ENCODE peak calls at places on chromosomes 7 and 10, in six cellular contexts. K is glutamatergic neuron; J is nephron progenitor cell; G is NCI-H1417; O is A172; Z is stimulated activated CD8-positive, alpha-beta memory T cell treated with anti-CD3 and anti-CD28 coated beads, Interleukin-4, amount 100 ng/mL, for 1 hour. N is an unnamed sample.

GRCh38 chr10:130137077-130137448 is 872 bp downstream of the GLRX3 start:
- DNase-seq in K (no peak), J (no peak), G (peak; percentile 39), O (peak; percentile 0), Z (no peak), N (no peak)

GRCh38 chr10:129465796-129466702 is 992 bp upstream of the MGMT start:
- DNase-seq in K (no peak), J (no peak), G (peak; percentile 44), O (no peak), Z (no peak), N (no peak)

GRCh38 chr7:15692621-15693020 is 6.1 kb upstream of the MEOX2 start:
- DNase-seq in K (no peak), J (no peak), G (no peak), O (no peak), Z (no peak), N (no peak)

GRCh38 chr10:74825033-74825370 is 1.4 kb upstream of the KAT6B start:
- DNase-seq in K (peak; percentile 57), J (no peak), G (peak; percentile 66), O (no peak), Z (peak; percentile 22), N (no peak)

GRCh38 chr10:11210211-11210922 is 192.7 kb downstream of the CELF2 start:
- DNase-seq in K (no peak), J (no peak), G (no peak), O (no peak), Z (no peak), N (no peak)

GRCh38 chr10:120942806-120943413 is 91.7 kb downstream of the WDR11 start:
- DNase-seq in K (peak; percentile 92), J (peak; percentile 92), G (peak; percentile 64), O (peak; percentile 2), Z (peak; percentile 54), N (no peak)

GRCh38 chr7:55185941-55186609 is 167.3 kb downstream of the EGFR start:
- DNase-seq in K (no peak), J (no peak), G (no peak), O (peak; percentile 100), Z (no peak), N (no peak)

GRCh38 chr7:904847-905246 is 28.5 kb downstream of the GET4 start:
- DNase-seq in K (no peak), J (no peak), G (no peak), O (peak; percentile 80), Z (no peak), N (no peak)

GRCh38 chr10:110036640-110037039 is 28.9 kb downstream of the ADD3 start:
- DNase-seq in K (no peak), J (no peak), G (no peak), O (no peak), Z (no peak), N (no peak)

GRCh38 chr10:51640120-51640819 is 59.1 kb downstream of the CSTF2T start:
- DNase-seq in K (no peak), J (no peak), G (no peak), O (no peak), Z (no peak), N (no peak)

GRCh38 chr10:97475936-97476594 is 22.2 kb downstream of the MMS19 start:
- DNase-seq in K (no peak), J (no peak), G (no peak), O (no peak), Z (no peak), N (no peak)

GRCh38 chr10:13613519-13613918 is 26.8 kb downstream of the PRPF18 start:
- DNase-seq in K (no peak), J (no peak), G (peak; percentile 16), O (peak; percentile 62), Z (no peak), N (no peak)

GRCh38 chr10:72259491-72260214 is 14.1 kb upstream of the DDIT4 start:
- DNase-seq in K (peak; percentile 27), J (no peak), G (peak; percentile 61), O (no peak), Z (no peak), N (no peak)

GRCh38 chr10:84244651-84245270 is at the start of gene RGR:
- DNase-seq in K (no peak), J (no peak), G (no peak), O (no peak), Z (no peak), N (no peak)

GRCh38 chr7:142961595-142961972 is 579 bp downstream of the KEL start:
- DNase-seq in K (no peak), J (no peak), G (no peak), O (no peak), Z (no peak), N (no peak)

GRCh38 chr7:2517678-2518077 is 1.9 kb upstream of the LFNG start:
- DNase-seq in K (no peak), J (no peak), G (no peak), O (peak; percentile 30), Z (no peak), N (no peak)

GRCh38 chr10:116849271-116850057 is at the start of gene ENO4:
- DNase-seq in K (peak; percentile 92), J (peak; percentile 90), G (peak; percentile 96), O (peak; percentile 72), Z (no peak), N (no peak)

GRCh38 chr7:7099584-7100014 is 82.7 kb upstream of the C1GALT1 start:
- DNase-seq in K (peak; percentile 79), J (peak; percentile 54), G (peak; percentile 60), O (peak; percentile 100), Z (no peak), N (no peak)

GRCh38 chr7:95511716-95512260 is 26.0 kb downstream of the ASB4 start:
- DNase-seq in K (peak; percentile 69), J (peak; percentile 67), G (peak; percentile 77), O (peak; percentile 75), Z (peak; percentile 29), N (no peak)

GRCh38 chr7:2824678-2825461 is 19.2 kb downstream of the GNA12 start:
- DNase-seq in K (no peak), J (no peak), G (peak; percentile 89), O (peak; percentile 56), Z (no peak), N (no peak)

GRCh38 chr10:90136731-90137316 is 435.4 kb downstream of the KIF20B start:
- DNase-seq in K (no peak), J (peak; percentile 16), G (no peak), O (peak; percentile 21), Z (no peak), N (no peak)

GRCh38 chr7:22885824-22886255 is 63.2 kb upstream of the TOMM7 start:
- DNase-seq in K (peak; percentile 33), J (no peak), G (peak; percentile 83), O (peak; percentile 24), Z (peak; percentile 2), N (no peak)

GRCh38 chr10:133336131-133337078 is at the start of gene CALY:
- DNase-seq in K (peak; percentile 92), J (peak; percentile 83), G (peak; percentile 74), O (no peak), Z (peak; percentile 58), N (peak; percentile 86)

GRCh38 chr10:99938563-99938962 is 71.2 kb downstream of the DNMBP start:
- DNase-seq in K (no peak), J (no peak), G (no peak), O (peak; percentile 79), Z (no peak), N (no peak)

GRCh38 chr10:62456611-62457101 is 82.5 kb downstream of the ZNF365 start:
- DNase-seq in K (no peak), J (no peak), G (no peak), O (no peak), Z (no peak), N (no peak)

GRCh38 chr10:49605177-49605938 is 4.8 kb upstream of the SLC18A3 start:
- DNase-seq in K (no peak), J (no peak), G (no peak), O (no peak), Z (no peak), N (peak; percentile 72)

GRCh38 chr10:396535-397220 is 261.4 kb downstream of the ZMYND11 start:
- DNase-seq in K (no peak), J (no peak), G (no peak), O (no peak), Z (no peak), N (no peak)

GRCh38 chr7:105621617-105622016 is 40.3 kb upstream of the EFCAB10 start:
- DNase-seq in K (no peak), J (no peak), G (no peak), O (no peak), Z (no peak), N (no peak)

GRCh38 chr7:46710927-46711326 is 789.9 kb upstream of the IGFBP3 start:
- DNase-seq in K (no peak), J (no peak), G (no peak), O (no peak), Z (no peak), N (no peak)